ENCODE peak calls at places on chromosomes 12 and 14, in eight cellular contexts. K is heart right ventricle, Z is mammary epithelial cell, J is body of pancreas, H is mucosa of descending colon, L is endodermal cell, U is MM.1S, X is IMR-90. W is an unnamed sample. For H3K4me1, the result is how much of the 10 kb centered on the place peaks cover.

GRCh38 chr12:106769546-106769945 is 4.9 kb upstream of the RIC8B start:
- DNase-seq in K (no peak), J (no peak), H (no peak), U (no peak), X (no peak), L (no peak), Z (no peak), W (no peak)

GRCh38 chr12:3673960-3674708 is 78.8 kb downstream of the CRACR2A start:
- DNase-seq in H (no peak), X (no peak), U (no peak), J (no peak), L (no peak), Z (no peak), K (no peak), W (no peak)

GRCh38 chr14:56216631-56217379 is 98.6 kb downstream of the PELI2 start:
- DNase-seq in U (no peak), J (peak), K (peak), H (no peak), Z (no peak), L (no peak), X (peak), W (no peak)

GRCh38 chr14:32679927-32680612 is 258.6 kb upstream of the NPAS3 start:
- DNase-seq in J (no peak), K (no peak), X (no peak), Z (no peak), H (no peak), U (no peak), L (no peak), W (no peak)

GRCh38 chr12:19915392-19916192 is 452.7 kb upstream of the PDE3A start:
- DNase-seq in K (no peak), J (no peak), L (no peak), Z (no peak), X (peak), U (peak), H (no peak), W (no peak)

GRCh38 chr12:56487448-56488040 is 417 bp downstream of the GLS2 start:
- DNase-seq in J (peak), Z (peak), H (peak), U (peak), X (no peak), L (peak), K (peak), W (peak)

GRCh38 chr14:50363734-50364113 is 33.0 kb downstream of the CDKL1 start:
- DNase-seq in U (peak), J (no peak), L (no peak), K (no peak), H (no peak), X (peak), Z (no peak), W (no peak)

GRCh38 chr12:98211914-98212695 is 303.3 kb upstream of the TMPO start:
- DNase-seq in H (no peak), Z (no peak), J (no peak), K (no peak), L (no peak), X (no peak), U (no peak), W (no peak)

GRCh38 chr12:53972152-53972702 is 699 bp upstream of the HOXC11 start:
- DNase-seq in U (no peak), H (no peak), L (no peak), Z (peak), K (no peak), X (no peak), J (no peak), W (no peak)

GRCh38 chr12:117273091-117273490 is 82.8 kb upstream of the FBXO21 start:
- DNase-seq in X (no peak), U (no peak), Z (no peak), J (no peak), K (no peak), L (no peak), H (no peak), W (no peak)

GRCh38 chr14:65243766-65244442 is 141.6 kb upstream of the MAX start:
- DNase-seq in U (no peak), J (peak), Z (no peak), K (no peak), L (no peak), H (no peak), X (peak), W (peak)

GRCh38 chr12:115223322-115223721 is 539.3 kb upstream of the TBX3 start:
- DNase-seq in H (no peak), L (no peak), U (no peak), X (peak), J (no peak), K (no peak), Z (peak), W (no peak)

GRCh38 chr12:89238593-89238992 is 113.7 kb downstream of the DUSP6 start:
- DNase-seq in H (no peak), L (no peak), K (peak), U (no peak), J (no peak), X (no peak), Z (no peak), W (no peak)

GRCh38 chr12:122363782-122364181 is 58.7 kb downstream of the CLIP1 start:
- DNase-seq in U (no peak), L (peak), J (no peak), Z (no peak), K (no peak), H (no peak), X (no peak), W (no peak)

GRCh38 chr12:114395755-114396152 is 10.2 kb downstream of the TBX5 start:
- DNase-seq in K (no peak), U (no peak), Z (no peak), X (peak), L (peak), J (no peak), H (no peak), W (no peak)

GRCh38 chr12:124764870-124765570 is 98.6 kb downstream of the SCARB1 start:
- DNase-seq in U (no peak), H (no peak), K (no peak), L (no peak), J (no peak), Z (peak), X (peak), W (no peak)

GRCh38 chr14:100362311-100362927 is 39.3 kb downstream of the SLC25A47 start:
- DNase-seq in J (no peak), H (no peak), K (no peak), Z (no peak), L (no peak), X (peak), U (no peak), W (no peak)

GRCh38 chr12:43282106-43282505 is 269.9 kb downstream of the ADAMTS20 start:
- DNase-seq in L (no peak), X (peak), J (no peak), K (no peak), H (no peak), Z (no peak), U (peak), W (no peak)

GRCh38 chr14:63642656-63643382 is 1.1 kb upstream of the WDR89 start:
- DNase-seq in J (no peak), H (no peak), Z (no peak), K (no peak), L (no peak), U (no peak), X (no peak), W (no peak)

GRCh38 chr12:92444763-92445162 is 258.0 kb upstream of the PLEKHG7 start:
- DNase-seq in H (no peak), J (no peak), X (no peak), U (no peak), L (no peak), Z (no peak), K (no peak), W (peak)

GRCh38 chr12:75452675-75453330 is 27.8 kb upstream of the GLIPR1 start:
- DNase-seq in X (peak), L (no peak), U (no peak), K (no peak), Z (peak), J (no peak), H (no peak), W (no peak)

GRCh38 chr14:59175404-59175803 is 13.1 kb upstream of the DAAM1 start:
- DNase-seq in U (no peak), X (no peak), J (no peak), Z (no peak), L (no peak), K (no peak), H (no peak), W (peak)

GRCh38 chr12:125211464-125211863 is 146.2 kb downstream of the AACS start:
- DNase-seq in X (no peak), J (no peak), Z (no peak), K (no peak), H (no peak), U (no peak), L (no peak), W (no peak)

GRCh38 chr14:30679032-30679431 is 56.9 kb downstream of the SCFD1 start:
- DNase-seq in K (no peak), Z (no peak), J (no peak), U (no peak), H (no peak), X (no peak), L (no peak), W (no peak)

GRCh38 chr14:105622329-105622955 is 96.1 kb downstream of the TMEM121 start:
- DNase-seq in J (no peak), H (no peak), U (no peak), K (no peak), L (no peak), Z (no peak), X (no peak), W (peak)

GRCh38 chr12:123126294-123127144 is 24.4 kb downstream of the PITPNM2 start:
- DNase-seq in L (peak), X (peak), U (no peak), J (no peak), H (no peak), K (no peak), Z (peak), W (no peak)

GRCh38 chr12:1093166-1093751 is 102.2 kb downstream of the ERC1 start:
- DNase-seq in Z (peak), J (no peak), X (peak), U (peak), H (no peak), L (peak), K (no peak), W (no peak)

GRCh38 chr14:73684627-73685026 is 29.6 kb downstream of the PNMA1 start:
- DNase-seq in U (no peak), K (no peak), J (no peak), X (no peak), L (no peak), H (no peak), Z (no peak), W (no peak)

GRCh38 chr14:75445958-75446357 is 18.1 kb downstream of the JDP2 start:
- DNase-seq in H (no peak), K (no peak), J (no peak), X (no peak), L (no peak), U (no peak), Z (no peak), W (no peak)

GRCh38 chr14:75449703-75450102 is 21.9 kb downstream of the JDP2 start:
- DNase-seq in U (no peak), H (no peak), Z (no peak), X (no peak), L (no peak), K (no peak), J (no peak), W (no peak)

GRCh38 chr14:75446447-75446846 is 18.6 kb downstream of the JDP2 start:
- DNase-seq in K (no peak), H (no peak), J (no peak), X (no peak), Z (no peak), U (no peak), L (no peak), W (no peak)

GRCh38 chr14:75450381-75451276 is 22.8 kb downstream of the JDP2 start:
- DNase-seq in U (no peak), Z (peak), K (peak), X (peak), J (peak), H (peak), L (peak), W (no peak)

GRCh38 chr14:75448209-75448608 is 20.4 kb downstream of the JDP2 start:
- DNase-seq in K (no peak), Z (no peak), L (no peak), U (no peak), H (no peak), J (no peak), X (no peak), W (no peak)
- H3K4me1 ChIP-seq in K (under half), Z (under half), L (under half), U (under half), H (under half), J (half or more), X (under half), W (under half)

DNA sequence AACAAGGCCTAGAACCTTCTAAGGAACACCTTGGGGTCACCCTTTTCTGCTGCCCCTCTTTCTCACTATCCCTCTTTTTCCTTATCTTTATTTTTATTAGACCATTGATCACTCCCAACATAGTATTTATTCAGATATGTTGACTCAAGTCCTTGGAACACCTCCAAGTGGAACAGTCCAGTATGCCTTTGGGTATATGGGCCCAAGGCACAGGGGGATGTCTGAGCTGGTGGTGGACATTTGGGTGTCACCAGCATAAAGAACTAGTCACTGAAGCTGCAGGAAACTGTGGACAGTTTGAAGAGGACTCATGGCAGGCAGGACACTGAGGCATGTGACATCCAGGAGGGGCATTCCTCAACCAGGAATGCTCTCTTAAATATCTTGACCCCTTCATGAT is 105.6 kb downstream of the VEZT start:
- DNase-seq in K (no peak), U (no peak), Z (no peak), J (no peak), L (no peak), H (no peak), X (no peak), W (no peak)
- H3K4me1 ChIP-seq in K (under half), U (under half), Z (under half), J (under half), L (under half), H (under half), X (under half), W (under half)

GRCh38 chr14:104099096-104100041 is 13.9 kb downstream of the ASPG start:
- DNase-seq in H (peak), L (peak), J (no peak), Z (no peak), X (no peak), K (no peak), U (no peak), W (peak)
- H3K4me1 ChIP-seq in H (under half), L (under half), J (under half), Z (under half), X (under half), K (under half), U (under half), W (under half)

DNA sequence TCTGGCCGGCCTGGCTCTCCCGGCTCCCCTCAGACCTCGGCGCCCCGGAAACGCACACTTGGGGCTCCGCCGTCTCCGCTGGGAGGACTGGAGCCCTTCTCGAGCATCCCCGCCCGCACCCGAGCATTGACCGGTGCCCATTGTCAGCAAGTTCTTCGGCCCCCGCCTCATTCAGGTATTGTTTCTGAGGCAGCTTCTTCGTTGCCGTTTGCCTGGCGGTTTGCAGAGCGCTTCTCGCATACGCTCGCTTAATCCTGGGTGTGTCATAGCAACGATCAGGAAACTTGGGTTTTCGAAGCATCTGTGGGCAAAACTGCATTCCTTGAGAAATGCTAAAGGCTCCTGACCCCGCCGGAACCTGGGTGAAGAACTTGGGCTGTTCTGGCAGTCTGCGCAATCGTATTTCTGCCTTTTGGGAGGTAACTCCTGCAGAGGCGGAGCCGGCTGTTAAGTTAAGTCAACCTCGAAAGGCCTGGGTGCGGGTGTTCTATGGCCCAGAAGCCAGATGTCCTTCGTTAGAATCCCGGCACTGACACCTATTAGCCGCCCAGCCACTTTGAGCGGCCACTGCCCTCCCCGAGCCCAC is 518 bp downstream of the GSKIP start:
- DNase-seq in L (peak), U (peak), J (peak), K (no peak), X (peak), Z (peak), H (peak), W (peak)
- H3K4me1 ChIP-seq in L (under half), U (under half), J (under half), K (under half), X (under half), Z (under half), H (under half), W (under half)

GRCh38 chr12:27486986-27487385 is 37.0 kb upstream of the PPFIBP1 start:
- DNase-seq in U (no peak), J (no peak), X (peak), Z (no peak), K (no peak), L (no peak), H (no peak), W (no peak)

GRCh38 chr12:27493260-27493935 is 30.6 kb upstream of the PPFIBP1 start:
- DNase-seq in K (no peak), H (no peak), X (peak), U (no peak), Z (peak), J (no peak), L (no peak), W (no peak)

GRCh38 chr12:27491226-27491625 is 32.8 kb upstream of the PPFIBP1 start:
- DNase-seq in K (no peak), U (no peak), X (no peak), J (no peak), Z (no peak), H (no peak), L (no peak), W (no peak)

GRCh38 chr12:27488479-27488878 is 35.5 kb upstream of the PPFIBP1 start:
- DNase-seq in H (no peak), U (no peak), L (no peak), X (no peak), K (no peak), Z (peak), J (no peak), W (no peak)
- H3K4me1 ChIP-seq in H (under half), U (under half), L (under half), X (under half), K (under half), Z (under half), J (under half), W (under half)

GRCh38 chr12:131009595-131010270 is 56.0 kb downstream of the ADGRD1 start:
- DNase-seq in H (no peak), Z (no peak), U (no peak), L (no peak), K (no peak), X (no peak), J (no peak), W (no peak)
- H3K4me1 ChIP-seq in H (under half), Z (under half), U (under half), L (under half), K (under half), X (under half), J (under half), W (under half)

DNA sequence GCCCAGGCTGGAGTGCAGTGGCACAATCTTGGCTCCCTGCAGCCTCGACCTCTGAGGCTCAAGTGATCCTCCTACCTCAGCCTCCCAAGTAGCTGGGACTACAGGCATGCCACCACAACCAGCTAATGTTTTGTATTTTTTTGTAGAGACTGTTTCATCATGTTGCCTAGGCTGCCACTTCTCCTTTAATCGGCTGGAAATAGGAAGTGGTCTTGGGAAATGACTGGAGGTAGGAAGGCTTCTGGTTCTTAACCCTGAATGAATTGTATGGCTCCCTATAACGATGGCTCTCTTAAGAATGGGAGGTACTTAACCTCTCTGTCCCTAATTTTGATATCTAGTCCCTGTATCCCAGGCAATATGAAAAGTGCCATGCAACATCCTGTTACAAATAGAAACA is 113.9 kb upstream of the USP15 start:
- DNase-seq in L (no peak), J (no peak), U (no peak), X (no peak), K (no peak), Z (no peak), H (no peak), W (no peak)
- H3K4me1 ChIP-seq in L (under half), J (under half), U (under half), X (under half), K (under half), Z (under half), H (under half), W (under half)